ENCODE peak calls at places on chromosomes 11 and 22, in four cellular contexts. R is stimulated activated CD4-positive, alpha-beta T cell treated with anti-CD3 and anti-CD28 coated beads, Interleukin-1b, Interleukin-23, amount 100 ng/mL, for 48 hours; H is HFF-Myc; Z is naive B cell. C is an unnamed sample.

GRCh38 chr22:26823966-26824365 is 166.6 kb downstream of the MIAT start:
- DNase-seq in R (no peak), H (no peak), Z (no peak), C (no peak)

GRCh38 chr11:67376421-67376820 is 3.0 kb upstream of the CLCF1 start:
- DNase-seq in R (no peak), H (no peak), Z (no peak), C (no peak)

GRCh38 chr11:108551653-108552462 is 41.7 kb downstream of the EXPH5 start:
- DNase-seq in R (no peak), H (peak), Z (no peak), C (no peak)

GRCh38 chr22:28435960-28436359 is 243.7 kb downstream of the TTC28 start:
- DNase-seq in R (no peak), H (no peak), Z (no peak), C (no peak)

GRCh38 chr11:130775306-130776043 is 140.8 kb downstream of the SNX19 start:
- DNase-seq in R (no peak), H (no peak), Z (no peak), C (no peak)

GRCh38 chr22:24230911-24231656 is 13.8 kb downstream of the GGT5 start:
- DNase-seq in R (peak), H (no peak), Z (peak), C (peak)

GRCh38 chr11:75492181-75492820 is 33.4 kb downstream of the GDPD5 start:
- DNase-seq in R (peak), H (no peak), Z (peak), C (peak)

GRCh38 chr11:3121931-3122774 is 43.0 kb downstream of the OSBPL5 start:
- DNase-seq in R (peak), H (no peak), Z (no peak), C (no peak)

GRCh38 chr11:69920500-69921428 is 101.5 kb upstream of the FGF3 start:
- DNase-seq in R (no peak), H (no peak), Z (no peak), C (no peak)

GRCh38 chr11:64100782-64101358 is 65.0 kb downstream of the MACROD1 start:
- DNase-seq in R (no peak), H (no peak), Z (no peak), C (no peak)

GRCh38 chr22:28899199-28899853 is 16.0 kb downstream of the ZNRF3 start:
- DNase-seq in R (peak), H (no peak), Z (peak), C (no peak)

GRCh38 chr11:115665345-115665901 is 161.2 kb upstream of the CADM1 start:
- DNase-seq in R (no peak), H (no peak), Z (no peak), C (no peak)

GRCh38 chr11:9850224-9850895 is 186.5 kb downstream of the SWAP70 start:
- DNase-seq in R (no peak), H (no peak), Z (no peak), C (no peak)

GRCh38 chr11:101436511-101437142 is 147.2 kb downstream of the TRPC6 start:
- DNase-seq in R (no peak), H (no peak), Z (no peak), C (no peak)

GRCh38 chr11:45278721-45279120 is 7.4 kb downstream of the SYT13 start:
- DNase-seq in R (no peak), H (no peak), Z (no peak), C (no peak)

GRCh38 chr11:2750601-2751522 is 51.1 kb upstream of the KCNQ1OT1 start:
- DNase-seq in R (no peak), H (no peak), Z (no peak), C (no peak)

GRCh38 chr11:61870429-61871039 is 20.8 kb downstream of the FADS3 start:
- DNase-seq in R (no peak), H (no peak), Z (no peak), C (no peak)

GRCh38 chr11:75625970-75626691 is 42.7 kb downstream of the MAP6 start:
- DNase-seq in R (no peak), H (peak), Z (no peak), C (no peak)

GRCh38 chr11:57399221-57399620 is 8.8 kb upstream of the PRG2 start:
- DNase-seq in R (no peak), H (no peak), Z (no peak), C (no peak)

GRCh38 chr22:24189249-24190158 is 8.2 kb downstream of the SUSD2 start:
- DNase-seq in R (peak), H (no peak), Z (no peak), C (peak)

GRCh38 chr22:19629331-19629719 is 85.0 kb upstream of the SEPTIN5 start:
- DNase-seq in R (no peak), H (no peak), Z (no peak), C (no peak)

GRCh38 chr22:39317084-39317755 is 2.2 kb downstream of the RPL3 start:
- DNase-seq in R (no peak), H (no peak), Z (no peak), C (no peak)

GRCh38 chr22:20591295-20591645 is 83.9 kb downstream of the MED15 start:
- DNase-seq in R (no peak), H (no peak), Z (no peak), C (no peak)

GRCh38 chr11:62004473-62004872 is 37.0 kb upstream of the FTH1 start:
- DNase-seq in R (no peak), H (peak), Z (no peak), C (no peak)

GRCh38 chr11:61108847-61109585 is 6.7 kb downstream of the CD5 start:
- DNase-seq in R (no peak), H (no peak), Z (no peak), C (no peak)

GRCh38 chr11:2914475-2915195 is 14.6 kb downstream of the PHLDA2 start:
- DNase-seq in R (no peak), H (no peak), Z (no peak), C (no peak)

GRCh38 chr22:47333625-47334024 is 571.2 kb downstream of the TBC1D22A start:
- DNase-seq in R (no peak), H (peak), Z (no peak), C (no peak)

GRCh38 chr11:13720940-13721339 is 52.5 kb downstream of the FAR1 start:
- DNase-seq in R (no peak), H (no peak), Z (no peak), C (no peak)

GRCh38 chr11:33867566-33867965 is 24.3 kb downstream of the LMO2 start:
- DNase-seq in R (no peak), H (no peak), Z (peak), C (no peak)

GRCh38 chr22:26573026-26573662 is 16.8 kb downstream of the TPST2 start:
- DNase-seq in R (no peak), H (no peak), Z (no peak), C (no peak)